ENCODE peak calls at places on chromosomes 16 and 17, in eight cellular contexts. D is esophagus muscularis mucosa, R is HCT116, O is stomach, Q is HL-60, P is spleen, F is sigmoid colon, S is transverse colon. C is an unnamed sample.

GRCh38 chr17:58388302-58389190 is 28.8 kb downstream of the RNF43 start:
- DNase-seq in D (no peak), R (no peak), O (no peak), Q (no peak), P (no peak), F (no peak), S (no peak), C (peak)

GRCh38 chr17:76472258-76472645 is 4.8 kb downstream of the AANAT start:
- DNase-seq in D (no peak), R (no peak), O (no peak), Q (no peak), P (no peak), F (no peak), S (no peak), C (no peak)

GRCh38 chr16:48497932-48498760 is 111.8 kb downstream of the N4BP1 start:
- DNase-seq in D (peak), R (no peak), O (peak), Q (no peak), P (peak), F (no peak), S (no peak), C (no peak)

GRCh38 chr16:324451-325334 is 27.8 kb downstream of the AXIN1 start:
- DNase-seq in D (no peak), R (no peak), O (no peak), Q (no peak), P (peak), F (no peak), S (peak), C (peak)

GRCh38 chr16:86101135-86101911 is 202.4 kb downstream of the IRF8 start:
- DNase-seq in D (no peak), R (no peak), O (no peak), Q (no peak), P (no peak), F (peak), S (no peak), C (no peak)

GRCh38 chr17:10114931-10115535 is 83.4 kb downstream of the GAS7 start:
- DNase-seq in D (peak), R (no peak), O (peak), Q (peak), P (peak), F (peak), S (peak), C (no peak)

GRCh38 chr16:13337482-13337881 is 436.1 kb downstream of the SHISA9 start:
- DNase-seq in D (no peak), R (no peak), O (no peak), Q (no peak), P (no peak), F (no peak), S (no peak), C (no peak)

GRCh38 chr17:72111374-72111773 is 9.4 kb upstream of the SOX9 start:
- DNase-seq in D (no peak), R (no peak), O (no peak), Q (no peak), P (no peak), F (no peak), S (no peak), C (no peak)

GRCh38 chr17:29909604-29910003 is 20.4 kb downstream of the SSH2 start:
- DNase-seq in D (no peak), R (no peak), O (no peak), Q (no peak), P (no peak), F (no peak), S (no peak), C (no peak)

GRCh38 chr17:33463887-33464286 is 170.8 kb upstream of the ASIC2 start:
- DNase-seq in D (no peak), R (no peak), O (no peak), Q (no peak), P (no peak), F (no peak), S (no peak), C (no peak)

GRCh38 chr17:77566566-77566965 is 391.9 kb upstream of the TNRC6C start:
- DNase-seq in D (no peak), R (no peak), O (no peak), Q (no peak), P (peak), F (no peak), S (no peak), C (no peak)

GRCh38 chr16:4404247-4404966 is 12.0 kb downstream of the CORO7 start:
- DNase-seq in D (no peak), R (no peak), O (peak), Q (no peak), P (peak), F (no peak), S (peak), C (peak)

GRCh38 chr16:73032548-73033270 is 15.2 kb downstream of the ZFHX3 start:
- DNase-seq in D (no peak), R (no peak), O (no peak), Q (no peak), P (no peak), F (no peak), S (no peak), C (peak)

GRCh38 chr16:23556881-23557778 is at the start of the genes EARS2 and UBFD1:
- DNase-seq in D (peak), R (peak), O (peak), Q (peak), P (peak), F (peak), S (peak), C (peak)

GRCh38 chr17:55709984-55710383 is 12.7 kb downstream of the TMEM100 start:
- DNase-seq in D (no peak), R (no peak), O (no peak), Q (no peak), P (no peak), F (peak), S (no peak), C (no peak)

GRCh38 chr16:11114366-11115164 is 141.4 kb downstream of the SOCS1 start:
- DNase-seq in D (no peak), R (no peak), O (no peak), Q (peak), P (no peak), F (no peak), S (no peak), C (peak)

GRCh38 chr16:67299269-67299668 is 19.9 kb downstream of the PLEKHG4 start:
- DNase-seq in D (no peak), R (no peak), O (no peak), Q (no peak), P (peak), F (no peak), S (no peak), C (no peak)

GRCh38 chr16:27228036-27228435 is 24.7 kb downstream of the KDM8 start:
- DNase-seq in D (no peak), R (no peak), O (no peak), Q (no peak), P (peak), F (no peak), S (no peak), C (no peak)

GRCh38 chr17:69560987-69561441 is 146.5 kb downstream of the MAP2K6 start:
- DNase-seq in D (no peak), R (no peak), O (no peak), Q (no peak), P (no peak), F (no peak), S (no peak), C (no peak)

GRCh38 chr16:81945665-81946064 is 65.6 kb downstream of the SDR42E1 start:
- DNase-seq in D (no peak), R (no peak), O (no peak), Q (no peak), P (no peak), F (no peak), S (no peak), C (no peak)

GRCh38 chr17:2071421-2072281 is 16.7 kb downstream of the HIC1 start:
- DNase-seq in D (peak), R (no peak), O (no peak), Q (no peak), P (peak), F (peak), S (peak), C (no peak)

GRCh38 chr17:30225919-30226553 is 9.5 kb downstream of the SLC6A4 start:
- DNase-seq in D (no peak), R (no peak), O (no peak), Q (no peak), P (peak), F (no peak), S (no peak), C (no peak)

GRCh38 chr17:42313773-42314566 is 25.7 kb downstream of the STAT5A start:
- DNase-seq in D (no peak), R (no peak), O (no peak), Q (no peak), P (no peak), F (no peak), S (no peak), C (no peak)

GRCh38 chr17:66691644-66692500 is 143.0 kb upstream of the CACNG5 start:
- DNase-seq in D (no peak), R (no peak), O (no peak), Q (no peak), P (no peak), F (no peak), S (no peak), C (no peak)

GRCh38 chr17:410674-411401 is 58.2 kb upstream of the RPH3AL start:
- DNase-seq in D (no peak), R (no peak), O (no peak), Q (no peak), P (peak), F (no peak), S (peak), C (peak)

GRCh38 chr17:802901-803881 is 21.0 kb downstream of the MRM3 start:
- DNase-seq in D (no peak), R (no peak), O (no peak), Q (no peak), P (no peak), F (no peak), S (no peak), C (no peak)

GRCh38 chr17:5948811-5949210 is 121.4 kb upstream of the WSCD1 start:
- DNase-seq in D (no peak), R (no peak), O (no peak), Q (no peak), P (no peak), F (no peak), S (no peak), C (no peak)

GRCh38 chr16:72139908-72140307 is 32.0 kb downstream of the PMFBP1 start:
- DNase-seq in D (no peak), R (no peak), O (no peak), Q (no peak), P (no peak), F (no peak), S (no peak), C (no peak)

GRCh38 chr16:87762620-87763019 is 3.2 kb downstream of the KLHDC4 start:
- DNase-seq in D (no peak), R (no peak), O (no peak), Q (no peak), P (no peak), F (no peak), S (peak), C (no peak)

GRCh38 chr17:7195971-7196370 is 16.8 kb upstream of the ASGR1 start:
- DNase-seq in D (no peak), R (no peak), O (no peak), Q (no peak), P (no peak), F (no peak), S (no peak), C (no peak)

GRCh38 chr17:44122825-44123355 is 551 bp downstream of the HDAC5 start:
- DNase-seq in D (no peak), R (no peak), O (no peak), Q (no peak), P (no peak), F (no peak), S (peak), C (peak)

GRCh38 chr16:72833969-72834368 is 214.0 kb downstream of the ZFHX3 start:
- DNase-seq in D (no peak), R (no peak), O (no peak), Q (no peak), P (no peak), F (no peak), S (no peak), C (no peak)

GRCh38 chr17:50066995-50067394 is 11.1 kb downstream of the ITGA3 start:
- DNase-seq in D (no peak), R (no peak), O (no peak), Q (no peak), P (no peak), F (no peak), S (no peak), C (no peak)

GRCh38 chr17:30363715-30364202 is 15.0 kb upstream of the CPD start:
- DNase-seq in D (no peak), R (no peak), O (peak), Q (peak), P (peak), F (no peak), S (peak), C (no peak)

GRCh38 chr17:69511244-69511643 is 96.7 kb downstream of the MAP2K6 start:
- DNase-seq in D (no peak), R (no peak), O (no peak), Q (no peak), P (no peak), F (no peak), S (no peak), C (no peak)

DNA sequence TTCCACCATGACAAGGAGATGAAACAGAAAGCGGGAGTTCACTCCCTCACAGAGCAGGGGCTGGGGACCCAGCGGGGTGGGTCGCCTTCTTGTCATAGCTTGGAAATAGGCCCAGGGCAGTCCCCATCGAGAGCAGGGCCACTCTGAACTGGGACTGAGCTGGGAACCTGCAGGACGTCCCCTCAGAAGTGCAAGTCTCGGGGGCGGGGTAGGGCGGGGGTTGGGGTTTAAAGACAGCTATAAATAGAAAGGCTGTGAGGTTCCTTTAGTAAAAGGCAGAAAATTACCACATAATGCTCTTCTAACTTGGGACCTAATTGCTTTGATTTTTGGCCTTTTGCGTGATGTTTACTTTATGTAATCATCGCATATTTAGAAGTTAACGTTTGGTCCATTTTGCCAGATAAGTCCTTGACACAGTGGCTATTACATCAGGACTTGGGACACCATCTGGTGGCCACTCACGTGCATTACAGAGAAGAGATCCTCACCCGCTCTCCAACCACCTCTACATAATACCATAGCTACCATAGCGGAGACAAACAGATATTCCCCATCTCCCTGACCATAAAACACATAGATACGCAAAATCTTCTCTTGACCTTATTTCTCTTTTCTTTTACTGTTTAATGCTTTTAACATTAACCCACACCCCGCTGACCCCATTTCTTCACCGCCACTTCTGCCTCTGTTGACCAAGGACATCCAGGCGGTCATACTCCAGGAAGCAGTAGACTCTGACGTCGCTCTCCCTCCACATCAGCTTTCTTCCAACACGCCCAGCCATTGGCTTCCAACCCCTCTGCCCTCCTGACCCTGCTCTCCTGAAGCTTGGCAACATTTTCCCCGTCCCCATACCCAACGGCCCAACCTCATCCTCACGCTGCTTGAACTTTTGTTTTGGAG is 27.5 kb upstream of the PIK3R6 start:
- DNase-seq in D (no peak), R (peak), O (peak), Q (no peak), P (peak), F (no peak), S (peak), C (peak)
- TF ChIP-seq POLR2AphosphoS5 in D (no peak), R (no peak), O (no peak), Q (no peak), P (peak), F (no peak), S (no peak), C (no peak)

GRCh38 chr16:31107465-31107867 is 720 bp upstream of the BCKDK start:
- DNase-seq in D (no peak), R (no peak), O (no peak), Q (no peak), P (no peak), F (no peak), S (no peak), C (no peak)
- H3K4me3 ChIP-seq in D (no peak), R (peak), O (no peak), Q (no peak), P (no peak), F (no peak), S (no peak), C (peak)

DNA sequence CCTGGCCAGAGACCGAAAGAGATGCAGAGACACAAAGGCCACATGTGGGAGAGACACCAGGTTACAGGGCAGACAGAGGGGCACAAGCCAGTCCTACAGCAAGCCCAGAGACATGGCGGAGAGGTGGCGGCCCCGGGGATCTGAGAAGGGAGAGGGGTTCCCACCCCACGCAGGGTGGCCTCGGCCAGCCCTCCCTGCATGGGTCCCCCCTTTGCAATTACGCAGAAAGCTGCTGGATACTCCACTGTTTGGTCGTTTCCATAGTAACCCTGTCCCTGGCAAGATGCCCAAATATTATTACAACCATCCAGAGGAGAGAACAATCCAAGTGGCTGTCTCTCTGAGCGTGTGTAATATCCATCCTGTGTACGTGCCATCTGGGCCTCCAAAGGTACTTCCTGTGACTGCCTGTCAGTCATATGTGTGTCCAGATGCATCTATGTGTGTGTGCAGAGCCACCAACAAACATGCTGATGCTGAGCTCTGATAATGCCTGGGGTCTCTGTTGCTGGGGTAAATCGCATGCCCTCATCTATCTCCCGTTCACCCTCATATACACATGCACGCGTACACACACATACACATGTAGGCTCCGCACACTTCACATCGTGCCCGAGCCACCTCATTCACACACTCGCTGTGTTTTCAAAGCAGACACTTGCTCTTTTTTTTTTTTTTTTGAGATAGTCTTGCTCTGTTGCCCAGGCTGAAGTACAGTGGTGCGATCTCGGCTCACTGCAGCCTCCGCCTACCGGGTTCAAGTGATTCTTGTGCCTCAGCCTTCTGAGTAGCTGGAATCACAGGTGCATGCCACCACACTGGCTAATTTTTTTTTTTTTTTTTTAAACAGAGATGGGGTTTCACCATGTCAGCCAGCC is 5.5 kb downstream of the PCGF2 start:
- DNase-seq in D (no peak), R (no peak), O (no peak), Q (no peak), P (peak), F (peak), S (peak), C (no peak)
- TF ChIP-seq POLR2AphosphoS5 in D (peak), R (no peak), O (peak), Q (no peak), P (no peak), F (peak), S (peak), C (no peak)

DNA sequence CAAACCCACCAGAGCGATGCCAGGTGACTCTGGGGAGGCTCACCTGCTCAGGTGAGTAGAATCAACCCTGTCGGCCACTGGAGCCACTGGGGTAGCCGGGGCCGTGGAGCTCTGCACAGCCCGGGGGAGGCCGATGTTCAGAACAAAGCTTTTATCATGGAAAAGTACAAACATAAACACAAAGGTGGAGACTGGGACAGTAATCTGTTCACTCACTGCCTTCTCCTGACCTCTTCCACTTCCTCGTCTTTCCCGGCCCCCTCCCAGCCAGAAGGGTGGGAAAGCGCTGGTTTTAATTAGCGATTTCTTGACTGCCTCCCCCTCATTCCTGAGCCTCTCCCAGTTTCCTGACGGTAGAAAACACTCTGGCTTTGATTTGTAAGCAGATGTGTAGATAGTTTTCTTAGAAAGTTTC is 9.8 kb upstream of the TEX19 start:
- DNase-seq in D (no peak), R (no peak), O (no peak), Q (no peak), P (no peak), F (no peak), S (no peak), C (no peak)
- H3K4me3 ChIP-seq in D (no peak), R (no peak), O (no peak), Q (no peak), P (no peak), F (no peak), S (no peak), C (no peak)

GRCh38 chr17:74361613-74362391 is at the start of gene BTBD17:
- DNase-seq in D (no peak), R (no peak), O (peak), Q (no peak), P (peak), F (no peak), S (peak), C (peak)
- TF ChIP-seq POLR2AphosphoS5 in D (peak), R (no peak), O (no peak), Q (no peak), P (no peak), F (no peak), S (no peak), C (no peak)

GRCh38 chr16:5867250-5867649 is 769.7 kb upstream of the EEF2KMT start:
- DNase-seq in D (no peak), R (no peak), O (no peak), Q (no peak), P (no peak), F (no peak), S (no peak), C (no peak)
- H3K4me3 ChIP-seq in D (no peak), R (no peak), O (no peak), Q (no peak), P (no peak), F (no peak), S (no peak), C (no peak)

DNA sequence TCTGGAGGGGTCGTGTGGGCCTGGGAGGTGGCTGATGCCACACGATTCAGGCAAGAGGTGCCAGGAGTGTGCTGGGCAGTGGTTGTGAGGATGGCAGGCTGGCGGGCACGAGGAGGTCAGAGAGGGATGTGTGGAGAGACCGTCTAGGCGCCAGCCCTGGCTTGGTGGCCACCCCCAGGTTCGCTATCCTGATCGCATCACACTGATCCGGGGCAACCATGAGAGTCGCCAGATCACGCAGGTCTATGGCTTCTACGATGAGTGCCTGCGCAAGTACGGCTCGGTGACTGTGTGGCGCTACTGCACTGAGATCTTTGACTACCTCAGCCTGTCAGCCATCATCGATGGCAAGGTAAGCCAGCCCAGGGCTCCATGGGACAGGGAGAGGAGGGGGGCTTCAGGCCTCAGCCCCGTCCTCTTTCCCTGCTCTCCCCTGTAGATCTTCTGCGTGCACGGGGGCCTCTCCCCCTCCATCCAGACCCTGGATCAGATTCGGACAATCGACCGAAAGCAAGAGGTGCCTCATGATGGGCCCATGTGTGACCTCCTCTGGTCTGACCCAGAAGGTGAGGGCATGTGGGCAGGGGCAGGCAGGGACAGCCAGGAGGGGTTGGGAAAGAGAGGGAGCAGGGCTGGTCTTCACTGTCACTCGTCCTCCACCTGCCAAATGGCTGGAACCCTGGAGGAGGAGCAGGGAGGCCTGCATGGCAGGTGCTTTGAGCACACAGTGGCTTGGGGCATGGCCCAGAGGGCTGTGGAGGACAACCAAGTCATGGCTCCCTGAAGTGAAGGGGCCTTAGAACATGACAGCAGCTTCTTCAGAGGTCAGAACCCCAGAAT is 7.6 kb downstream of the PPP4C start:
- DNase-seq in D (no peak), R (no peak), O (no peak), Q (no peak), P (no peak), F (no peak), S (no peak), C (no peak)
- TF ChIP-seq POLR2AphosphoS5 in D (no peak), R (no peak), O (no peak), Q (no peak), P (no peak), F (no peak), S (no peak), C (no peak)